ENCODE peak calls at places on chromosomes 12 and 14, in eight cellular contexts. D is HFF-Myc; H is dermis blood vessel endothelial cell; Z is activated effector memory CD4-positive, alpha-beta T cell treated with Interleukin-2 at 50 U/mL for 16 hours; X is NCI-H1436; U is HFFc6; T is GM13977; W is mesendoderm. N is an unnamed sample.

GRCh38 chr12:15962760-15963159 is 51.6 kb downstream of the DERA start:
- DNase-seq in D (no peak), T (no peak), W (peak), Z (no peak), U (no peak), X (no peak), H (no peak), N (peak)

GRCh38 chr14:64196668-64197411 is 97.3 kb downstream of the ESR2 start:
- DNase-seq in H (no peak), X (peak), D (no peak), U (peak), T (peak), W (peak), Z (no peak), N (peak)

GRCh38 chr14:92040431-92041040 is 677 bp upstream of the TRIP11 start:
- DNase-seq in T (peak), W (peak), X (no peak), D (no peak), U (peak), H (peak), Z (no peak), N (no peak)

GRCh38 chr12:19799216-19799615 is 359.9 kb downstream of the AEBP2 start:
- DNase-seq in Z (no peak), X (no peak), H (peak), W (no peak), D (no peak), U (no peak), T (no peak), N (no peak)

GRCh38 chr14:70315942-70316341 is 43.5 kb downstream of the COX16 start:
- DNase-seq in X (no peak), H (no peak), D (no peak), T (no peak), W (no peak), Z (no peak), U (no peak), N (no peak)

GRCh38 chr12:115354007-115354452 is 670.1 kb upstream of the TBX3 start:
- DNase-seq in X (no peak), D (peak), W (no peak), Z (no peak), H (peak), U (peak), T (no peak), N (peak)

GRCh38 chr14:27040552-27040951 is 442.7 kb upstream of the NOVA1 start:
- DNase-seq in U (no peak), Z (no peak), H (no peak), W (peak), T (no peak), D (no peak), X (no peak), N (no peak)

GRCh38 chr12:106855221-106855758 is 80.8 kb downstream of the RIC8B start:
- DNase-seq in T (no peak), U (no peak), W (no peak), X (no peak), H (peak), D (no peak), Z (no peak), N (no peak)

GRCh38 chr14:104184911-104185499 is 46.6 kb downstream of the KIF26A start:
- DNase-seq in X (no peak), U (no peak), H (peak), W (peak), Z (no peak), T (peak), D (no peak), N (peak)

GRCh38 chr12:75489613-75490210 is 9.2 kb downstream of the GLIPR1 start:
- DNase-seq in H (peak), T (no peak), D (no peak), W (no peak), Z (no peak), X (no peak), U (peak), N (peak)

GRCh38 chr14:65461730-65462129 is 49.2 kb downstream of the FUT8 start:
- DNase-seq in H (peak), X (no peak), U (no peak), Z (no peak), W (no peak), T (no peak), D (no peak), N (no peak)

GRCh38 chr12:110171636-110172035 is 47.5 kb downstream of the IFT81 start:
- DNase-seq in D (no peak), U (no peak), Z (no peak), W (no peak), X (no peak), T (no peak), H (no peak), N (no peak)

GRCh38 chr14:101542391-101542790 is 18.9 kb upstream of the DIO3 start:
- DNase-seq in H (no peak), U (no peak), W (no peak), X (no peak), Z (no peak), T (no peak), D (no peak), N (no peak)

GRCh38 chr14:68892961-68893360 is 86.1 kb downstream of the ACTN1 start:
- DNase-seq in U (no peak), W (no peak), D (no peak), H (no peak), T (no peak), Z (no peak), X (no peak), N (no peak)

GRCh38 chr14:51870620-51871019 is 10.2 kb downstream of the GNG2 start:
- DNase-seq in T (no peak), H (no peak), W (no peak), X (no peak), Z (no peak), D (no peak), U (no peak), N (no peak)

GRCh38 chr12:110281549-110282342 is 699 bp downstream of the ATP2A2 start:
- DNase-seq in D (no peak), H (peak), W (peak), U (peak), X (peak), Z (peak), T (peak), N (peak)

GRCh38 chr14:65170768-65171251 is 68.5 kb upstream of the MAX start:
- DNase-seq in Z (peak), H (peak), U (peak), D (peak), W (peak), X (no peak), T (peak), N (peak)

GRCh38 chr12:124525927-124526692 is 41.3 kb downstream of the NCOR2 start:
- DNase-seq in Z (no peak), H (no peak), X (no peak), T (no peak), U (no peak), D (no peak), W (no peak), N (no peak)

GRCh38 chr12:108846320-108846719 is 11.1 kb downstream of the SSH1 start:
- DNase-seq in X (no peak), D (no peak), H (no peak), U (no peak), T (no peak), W (no peak), Z (no peak), N (no peak)